ENCODE peak calls at places on chromosomes 16 and 17, in four cellular contexts. X is caudate nucleus; D is CD8-positive, alpha-beta memory T cell; Z is mucosa of gallbladder. B is an unnamed sample.

GRCh38 chr16:21283521-21284289 is 5.6 kb upstream of the CRYM start:
- DNase-seq in Z (no peak), X (no peak), D (no peak), B (peak)

GRCh38 chr17:82400830-82401229 is 17.3 kb upstream of the HEXD start:
- DNase-seq in X (no peak), D (peak), Z (peak), B (no peak)

GRCh38 chr17:81831957-81832607 is 1.0 kb downstream of the MCRIP1 start:
- DNase-seq in D (peak), X (no peak), Z (no peak), B (no peak)

GRCh38 chr17:4249452-4250029 is 14.2 kb downstream of the ANKFY1 start:
- DNase-seq in D (no peak), X (no peak), Z (no peak), B (no peak)

GRCh38 chr16:86575754-86576557 is 2.4 kb upstream of the FOXL1 start:
- DNase-seq in Z (peak), X (no peak), D (no peak), B (no peak)

GRCh38 chr16:50036426-50036825 is 11.4 kb downstream of the CNEP1R1 start:
- DNase-seq in Z (no peak), D (no peak), X (no peak), B (no peak)

GRCh38 chr16:58584831-58585505 is 44.7 kb downstream of the CNOT1 start:
- DNase-seq in D (no peak), Z (no peak), X (no peak), B (no peak)

GRCh38 chr17:18224428-18225120 is 861 bp upstream of the LLGL1 start:
- DNase-seq in Z (no peak), D (no peak), X (no peak), B (no peak)

GRCh38 chr17:75173526-75173925 is 9.2 kb downstream of the SUMO2 start:
- DNase-seq in Z (no peak), X (no peak), D (no peak), B (peak)